ENCODE peak calls at places on chromosomes 7 and 10, in eight cellular contexts. P, R, Q, I, S, N, X and W are unnamed samples.
A peak's percentile ranks its signal among the peaks of the same experiment; 100 is the strongest.

GRCh38 chr7:39535720-39536119 is 30.5 kb upstream of the YAE1 start:
- DNase-seq in P (no peak), R (no peak), Q (no peak), I (no peak), S (no peak), N (no peak), X (no peak), W (no peak)

GRCh38 chr10:14025790-14026189 is 304.9 kb downstream of the FRMD4A start:
- DNase-seq in P (no peak), R (no peak), Q (no peak), I (no peak), S (no peak), N (no peak), X (no peak), W (no peak)

GRCh38 chr7:128084896-128085608 is 53.8 kb upstream of the LRRC4 start:
- DNase-seq in P (peak; percentile 40), R (no peak), Q (no peak), I (no peak), S (no peak), N (no peak), X (peak; percentile 60), W (no peak)

GRCh38 chr7:158500651-158501052 is 87.0 kb downstream of the PTPRN2 start:
- DNase-seq in P (no peak), R (peak; percentile 63), Q (no peak), I (no peak), S (no peak), N (no peak), X (peak; percentile 2), W (no peak)

GRCh38 chr7:129494041-129494440 is 8.3 kb upstream of the SMKR1 start:
- DNase-seq in P (peak; percentile 72), R (no peak), Q (no peak), I (peak; percentile 11), S (no peak), N (no peak), X (peak; percentile 54), W (peak; percentile 16)

GRCh38 chr7:100693312-100694195 is 496 bp downstream of the GIGYF1 start:
- DNase-seq in P (no peak), R (peak; percentile 78), Q (no peak), I (no peak), S (no peak), N (no peak), X (no peak), W (no peak)

GRCh38 chr10:11451640-11452260 is 159.7 kb downstream of the USP6NL start:
- DNase-seq in P (no peak), R (no peak), Q (no peak), I (no peak), S (no peak), N (no peak), X (no peak), W (peak; percentile 47)

GRCh38 chr7:90262438-90262837 is 17.5 kb downstream of the CFAP69 start:
- DNase-seq in P (peak; percentile 70), R (peak; percentile 19), Q (no peak), I (no peak), S (no peak), N (peak; percentile 42), X (peak; percentile 67), W (no peak)

GRCh38 chr7:542935-543789 is 23.5 kb upstream of the PDGFA start:
- DNase-seq in P (peak; percentile 78), R (no peak), Q (no peak), I (no peak), S (peak; percentile 92), N (peak; percentile 81), X (peak; percentile 85), W (no peak)

GRCh38 chr10:4057021-4057420 is 272.0 kb upstream of the KLF6 start:
- DNase-seq in P (no peak), R (no peak), Q (no peak), I (no peak), S (no peak), N (no peak), X (no peak), W (no peak)

GRCh38 chr7:105015631-105015965 is 1.6 kb downstream of the KMT2E start:
- DNase-seq in P (peak; percentile 39), R (peak; percentile 76), Q (no peak), I (no peak), S (no peak), N (no peak), X (peak; percentile 45), W (no peak)

DNA sequence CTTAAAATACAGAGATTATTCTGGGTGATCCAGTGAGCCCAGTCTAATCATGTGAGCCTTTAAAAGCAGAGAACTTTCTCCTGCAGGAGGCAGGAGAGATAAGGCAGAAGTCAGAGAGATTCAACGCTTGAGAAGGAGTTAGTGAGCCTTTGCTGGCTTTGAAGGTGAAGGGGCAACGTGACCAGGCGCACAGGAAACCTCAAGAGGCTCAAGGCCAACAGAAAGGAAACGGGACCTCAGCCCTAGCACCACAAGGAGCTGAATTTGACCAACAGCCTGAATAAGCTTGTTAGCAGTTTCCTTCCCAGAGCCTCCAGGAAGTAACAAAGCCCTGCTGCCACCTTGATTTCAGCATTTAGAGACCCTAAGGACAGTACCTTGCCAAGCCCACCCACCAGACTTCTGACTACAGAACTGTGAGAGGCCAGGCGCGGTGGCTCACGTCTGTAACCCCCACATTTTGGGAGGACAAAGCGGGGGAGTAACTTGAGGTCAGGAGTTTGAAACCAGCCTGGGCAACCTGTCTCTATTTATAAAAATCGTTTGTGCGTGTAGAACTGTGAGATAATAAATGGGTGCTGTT is 87.3 kb upstream of the KAT6B start:
- DNase-seq in P (peak; percentile 42), R (no peak), Q (no peak), I (no peak), S (no peak), N (peak; percentile 17), X (peak; percentile 51), W (peak; percentile 20)
- TF ChIP-seq CTCF in P (peak; percentile 48), R (peak; percentile 20), Q (no peak), I (no peak), S (peak; percentile 32), N (no peak), X (peak; percentile 42), W (no peak)

GRCh38 chr7:17971392-17971791 is 31.1 kb upstream of the SNX13 start:
- DNase-seq in P (peak; percentile 55), R (no peak), Q (no peak), I (no peak), S (no peak), N (no peak), X (peak; percentile 48), W (no peak)
- TF ChIP-seq CTCF in P (peak; percentile 25), R (no peak), Q (no peak), I (no peak), S (peak; percentile 26), N (peak; percentile 31), X (peak; percentile 20), W (peak; percentile 25)

DNA sequence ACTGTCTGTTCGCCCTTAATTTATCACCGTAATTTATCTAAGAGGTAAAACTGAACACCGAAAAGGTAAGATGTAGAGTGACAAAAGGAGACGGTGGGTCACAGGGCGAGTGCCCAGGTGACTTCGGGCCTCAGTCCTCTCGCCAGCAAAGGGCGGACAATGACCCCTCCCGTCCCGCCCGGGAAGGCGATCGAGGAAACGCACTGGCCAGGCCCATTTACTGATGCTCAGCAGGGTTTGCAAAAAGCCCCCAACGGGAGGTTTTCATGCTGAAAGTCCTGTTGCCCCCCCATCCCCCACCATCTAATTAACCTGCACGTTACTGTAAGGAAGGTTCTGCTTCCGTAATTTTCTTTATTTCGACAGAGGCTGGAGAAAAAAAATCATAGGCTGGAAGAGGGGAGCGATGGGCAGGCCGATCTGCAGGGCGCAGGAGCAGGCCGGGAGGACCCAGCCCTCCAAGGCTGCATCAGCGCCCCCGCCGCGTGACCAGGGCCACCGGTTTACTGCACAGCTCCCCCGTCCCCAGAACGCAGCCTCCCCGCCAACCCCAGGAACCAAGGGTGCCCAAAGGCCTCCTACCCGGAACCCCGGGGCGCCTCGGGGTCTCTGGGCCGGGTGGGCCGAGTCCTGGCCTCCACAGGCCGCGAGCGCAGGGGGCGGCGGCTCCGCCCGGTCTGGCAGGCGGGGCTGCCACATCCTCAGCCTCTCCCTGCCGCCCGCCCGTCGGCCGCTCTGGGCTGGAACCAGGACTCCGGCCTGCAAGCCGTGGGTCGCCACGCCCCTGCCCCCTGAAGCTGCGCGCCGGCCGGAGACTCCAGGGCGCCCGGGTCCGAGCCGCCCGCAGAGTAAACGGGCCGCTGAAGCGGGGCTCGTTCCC is 637 bp downstream of the OAT start:
- DNase-seq in P (peak; percentile 62), R (peak; percentile 74), Q (peak; percentile 83), I (no peak), S (peak; percentile 78), N (peak; percentile 51), X (peak; percentile 73), W (peak; percentile 75)
- TF ChIP-seq CTCF in P (peak; percentile 1), R (no peak), Q (no peak), I (peak; percentile 36), S (peak; percentile 22), N (no peak), X (peak; percentile 19), W (peak; percentile 12)

GRCh38 chr10:118444016-118444415 is 101.9 kb upstream of the FAM204A start:
- DNase-seq in P (no peak), R (no peak), Q (no peak), I (no peak), S (no peak), N (no peak), X (no peak), W (no peak)

GRCh38 chr10:118448744-118449143 is 106.6 kb upstream of the FAM204A start:
- DNase-seq in P (no peak), R (no peak), Q (no peak), I (no peak), S (no peak), N (no peak), X (no peak), W (no peak)

GRCh38 chr10:118445535-118445934 is 103.4 kb upstream of the FAM204A start:
- DNase-seq in P (no peak), R (no peak), Q (no peak), I (no peak), S (no peak), N (no peak), X (no peak), W (no peak)

GRCh38 chr10:118449521-118449920 is 107.4 kb upstream of the FAM204A start:
- DNase-seq in P (no peak), R (no peak), Q (no peak), I (no peak), S (no peak), N (no peak), X (no peak), W (no peak)

GRCh38 chr10:118447478-118447877 is 105.4 kb upstream of the FAM204A start:
- DNase-seq in P (peak; percentile 29), R (no peak), Q (peak; percentile 84), I (no peak), S (no peak), N (no peak), X (peak; percentile 61), W (no peak)
- TF ChIP-seq CTCF in P (no peak), R (no peak), Q (no peak), I (no peak), S (no peak), N (no peak), X (no peak), W (no peak)